ENCODE peak calls at places on chromosomes 2 and 18, in seven cellular contexts. O is T-helper 9 cell; T is cortex of kidney; W is SW480; N is CD8-positive, alpha-beta T cell; S is NCI-H510A treated with DMSO at 0.1 percent for 48 hours; I is left cardiac atrium. D is an unnamed sample.

GRCh38 chr2:44166096-44166495 is 2.6 kb upstream of the PPM1B start:
- DNase-seq in O (no peak), T (no peak), W (no peak), N (no peak), S (no peak), I (no peak), D (no peak)

GRCh38 chr2:71776227-71776626 is 322.9 kb downstream of the DYSF start:
- DNase-seq in O (no peak), T (no peak), W (no peak), N (no peak), S (no peak), I (no peak), D (no peak)

GRCh38 chr2:223954401-223954800 is 2.9 kb upstream of the MRPL44 start:
- DNase-seq in O (no peak), T (no peak), W (no peak), N (no peak), S (no peak), I (no peak), D (no peak)

GRCh38 chr18:56804395-56804794 is 153.2 kb downstream of the WDR7 start:
- DNase-seq in O (no peak), T (no peak), W (no peak), N (no peak), S (no peak), I (no peak), D (no peak)

GRCh38 chr2:98763209-98763951 is 32.4 kb upstream of the MGAT4A start:
- DNase-seq in O (no peak), T (no peak), W (no peak), N (no peak), S (no peak), I (no peak), D (no peak)

GRCh38 chr2:235116885-235117492 is 165.2 kb downstream of the SH3BP4 start:
- DNase-seq in O (no peak), T (no peak), W (peak; percentile 56), N (no peak), S (peak; percentile 78), I (no peak), D (no peak)

GRCh38 chr2:240711701-240712100 is 20.0 kb downstream of the AQP12A start:
- DNase-seq in O (no peak), T (no peak), W (no peak), N (no peak), S (no peak), I (no peak), D (peak; percentile 4)

GRCh38 chr2:109000654-109001600 is 11.9 kb upstream of the EDAR start:
- DNase-seq in O (no peak), T (no peak), W (no peak), N (no peak), S (no peak), I (no peak), D (no peak)

GRCh38 chr2:239898292-239898925 is 126.7 kb downstream of the NDUFA10 start:
- DNase-seq in O (no peak), T (no peak), W (no peak), N (no peak), S (no peak), I (no peak), D (no peak)

GRCh38 chr2:28071221-28071620 is 180.7 kb downstream of the BABAM2 start:
- DNase-seq in O (no peak), T (no peak), W (no peak), N (no peak), S (no peak), I (no peak), D (no peak)

GRCh38 chr2:216490061-216490460 is 8.6 kb upstream of the RPL37A start:
- DNase-seq in O (no peak), T (no peak), W (no peak), N (no peak), S (no peak), I (no peak), D (no peak)

GRCh38 chr2:232781765-232782164 is 5.4 kb upstream of the KCNJ13 start:
- DNase-seq in O (no peak), T (no peak), W (peak; percentile 9), N (no peak), S (no peak), I (no peak), D (no peak)

GRCh38 chr2:28343971-28344715 is 48.5 kb upstream of the FOSL2 start:
- DNase-seq in O (no peak), T (no peak), W (no peak), N (no peak), S (no peak), I (no peak), D (no peak)

GRCh38 chr2:146874260-146874658 is 970.6 kb upstream of the ACVR2A start:
- DNase-seq in O (no peak), T (no peak), W (peak; percentile 23), N (no peak), S (no peak), I (peak; percentile 17), D (no peak)

GRCh38 chr2:231110551-231110950 is 14.3 kb downstream of the HTR2B start:
- DNase-seq in O (no peak), T (no peak), W (no peak), N (no peak), S (no peak), I (no peak), D (no peak)

GRCh38 chr2:223815884-223816570 is 21.4 kb downstream of the AP1S3 start:
- DNase-seq in O (no peak), T (no peak), W (no peak), N (no peak), S (no peak), I (no peak), D (no peak)

GRCh38 chr2:42859801-42860200 is 67.4 kb upstream of the HAAO start:
- DNase-seq in O (no peak), T (no peak), W (peak; percentile 24), N (no peak), S (no peak), I (no peak), D (no peak)

GRCh38 chr2:216372761-216373291 is 543 bp upstream of the MARCHF4 start:
- DNase-seq in O (no peak), T (no peak), W (peak; percentile 26), N (no peak), S (no peak), I (no peak), D (no peak)

GRCh38 chr2:65367517-65367916 is 64.9 kb downstream of the SPRED2 start:
- DNase-seq in O (no peak), T (no peak), W (peak; percentile 45), N (no peak), S (no peak), I (no peak), D (no peak)

GRCh38 chr18:40529478-40529877 is 1425.6 kb upstream of the PIK3C3 start:
- DNase-seq in O (no peak), T (no peak), W (no peak), N (no peak), S (no peak), I (no peak), D (no peak)

GRCh38 chr2:30266705-30267104 is 35.4 kb downstream of the LBH start:
- DNase-seq in O (no peak), T (no peak), W (no peak), N (no peak), S (no peak), I (no peak), D (no peak)

GRCh38 chr2:7209776-7210555 is 292.8 kb downstream of the RNF144A start:
- DNase-seq in O (no peak), T (no peak), W (no peak), N (no peak), S (no peak), I (no peak), D (no peak)

GRCh38 chr2:130843321-130843985 is 6.7 kb downstream of the ARHGEF4 start:
- DNase-seq in O (no peak), T (no peak), W (no peak), N (no peak), S (no peak), I (no peak), D (no peak)

GRCh38 chr2:27179344-27180000 is 30.7 kb downstream of the TCF23 start:
- DNase-seq in O (no peak), T (no peak), W (no peak), N (no peak), S (no peak), I (no peak), D (no peak)

GRCh38 chr2:71803398-71803797 is 344.3 kb downstream of the CYP26B1 start:
- DNase-seq in O (no peak), T (no peak), W (no peak), N (no peak), S (no peak), I (no peak), D (no peak)

GRCh38 chr2:46300406-46300832 is 3.2 kb downstream of the EPAS1 start:
- DNase-seq in O (no peak), T (no peak), W (no peak), N (no peak), S (no peak), I (no peak), D (no peak)

GRCh38 chr2:83006991-83007390 is 1452.1 kb downstream of the SUCLG1 start:
- DNase-seq in O (no peak), T (no peak), W (no peak), N (no peak), S (no peak), I (no peak), D (no peak)

GRCh38 chr2:234249006-234249405 is 198.5 kb downstream of the SPP2 start:
- DNase-seq in O (no peak), T (no peak), W (no peak), N (no peak), S (no peak), I (no peak), D (no peak)

GRCh38 chr2:20094955-20095354 is 43.5 kb upstream of the LAPTM4A start:
- DNase-seq in O (no peak), T (no peak), W (no peak), N (no peak), S (no peak), I (no peak), D (no peak)

GRCh38 chr18:75067996-75068645 is 140.8 kb downstream of the PTGR3 start:
- DNase-seq in O (no peak), T (no peak), W (no peak), N (no peak), S (no peak), I (no peak), D (no peak)

GRCh38 chr2:25586726-25587144 is 86.6 kb downstream of the DTNB start:
- DNase-seq in O (no peak), T (no peak), W (no peak), N (no peak), S (no peak), I (no peak), D (peak; percentile 76)

GRCh38 chr2:72204782-72205545 is 57.3 kb upstream of the CYP26B1 start:
- DNase-seq in O (no peak), T (no peak), W (no peak), N (no peak), S (no peak), I (no peak), D (no peak)

GRCh38 chr2:30351087-30351486 is 96.0 kb upstream of the LCLAT1 start:
- DNase-seq in O (no peak), T (no peak), W (no peak), N (no peak), S (no peak), I (peak; percentile 70), D (no peak)

GRCh38 chr2:53476800-53477199 is 290.8 kb upstream of the CHAC2 start:
- DNase-seq in O (no peak), T (no peak), W (no peak), N (no peak), S (no peak), I (no peak), D (no peak)